ENCODE peak calls at places on chromosome 14, in four cellular contexts. I is HCT116, P is GM12878, N is HepG2. W is an unnamed sample.

GRCh38 chr14:59570122-59570521 is 6.5 kb downstream of the CCDC175 start:
- DNase-seq in I (no peak), P (no peak), N (no peak), W (no peak)

GRCh38 chr14:100979780-100980179 is 76.3 kb upstream of the RTL1 start:
- DNase-seq in I (no peak), P (no peak), N (no peak), W (no peak)

GRCh38 chr14:71262466-71262865 is 355.2 kb downstream of the PCNX1 start:
- DNase-seq in I (no peak), P (no peak), N (no peak), W (no peak)

GRCh38 chr14:92475451-92476187 is 38.0 kb upstream of the RIN3 start:
- DNase-seq in I (no peak), P (no peak), N (peak), W (no peak)

GRCh38 chr14:34436118-34436905 is 25.7 kb downstream of the SPTSSA start:
- DNase-seq in I (no peak), P (no peak), N (peak), W (no peak)

GRCh38 chr14:102516531-102517411 is 7.2 kb upstream of the ANKRD9 start:
- DNase-seq in I (no peak), P (no peak), N (peak), W (peak)

GRCh38 chr14:106845286-106846087 is 1319.1 kb downstream of the TMEM121 start:
- DNase-seq in I (no peak), P (peak), N (peak), W (peak)

GRCh38 chr14:85909581-85909980 is 379.6 kb downstream of the FLRT2 start:
- DNase-seq in I (no peak), P (no peak), N (no peak), W (peak)

GRCh38 chr14:104370256-104370870 is 209.2 kb upstream of the C14orf180 start:
- DNase-seq in I (peak), P (no peak), N (peak), W (peak)

GRCh38 chr14:105864651-105865265 is 338.4 kb downstream of the TMEM121 start:
- DNase-seq in I (no peak), P (no peak), N (no peak), W (no peak)

GRCh38 chr14:55120466-55121144 is 8.4 kb upstream of the LGALS3 start:
- DNase-seq in I (no peak), P (no peak), N (no peak), W (no peak)

GRCh38 chr14:94346841-94347240 is 23.7 kb upstream of the SERPINA6 start:
- DNase-seq in I (no peak), P (no peak), N (no peak), W (no peak)

GRCh38 chr14:94344389-94344788 is 21.3 kb upstream of the SERPINA6 start:
- DNase-seq in I (no peak), P (no peak), N (no peak), W (no peak)

GRCh38 chr14:94343238-94343637 is 20.1 kb upstream of the SERPINA6 start:
- DNase-seq in I (no peak), P (no peak), N (no peak), W (no peak)

GRCh38 chr14:94342334-94342934 is 19.3 kb upstream of the SERPINA6 start:
- DNase-seq in I (peak), P (no peak), N (peak), W (no peak)

GRCh38 chr14:94345344-94346072 is 22.4 kb upstream of the SERPINA6 start:
- DNase-seq in I (peak), P (no peak), N (peak), W (no peak)
- TF ChIP-seq JUND in I (peak), P (no peak), N (no peak), W (no peak)

GRCh38 chr14:77208979-77209318 is 27.4 kb downstream of the TMEM63C start:
- DNase-seq in I (no peak), P (no peak), N (no peak), W (no peak)

GRCh38 chr14:77213657-77214016 is 32.0 kb downstream of the TMEM63C start:
- DNase-seq in I (no peak), P (no peak), N (no peak), W (no peak)

GRCh38 chr14:77214216-77214615 is 32.6 kb downstream of the TMEM63C start:
- DNase-seq in I (no peak), P (no peak), N (no peak), W (no peak)

GRCh38 chr14:77212097-77212873 is 30.7 kb downstream of the TMEM63C start:
- DNase-seq in I (no peak), P (no peak), N (no peak), W (no peak)

GRCh38 chr14:77212933-77213656 is 31.5 kb downstream of the TMEM63C start:
- DNase-seq in I (peak), P (no peak), N (peak), W (peak)
- TF ChIP-seq JUND in I (no peak), P (no peak), N (no peak), W (no peak)

GRCh38 chr14:99572173-99572999 is 31.6 kb downstream of the CCDC85C start:
- DNase-seq in I (no peak), P (no peak), N (no peak), W (no peak)

GRCh38 chr14:99573000-99573330 is 31.0 kb downstream of the CCDC85C start:
- DNase-seq in I (no peak), P (no peak), N (no peak), W (no peak)

GRCh38 chr14:99575043-99576023 is 28.7 kb downstream of the CCDC85C start:
- DNase-seq in I (no peak), P (no peak), N (peak), W (no peak)

GRCh38 chr14:99573436-99574098 is 30.4 kb downstream of the CCDC85C start:
- DNase-seq in I (no peak), P (no peak), N (no peak), W (no peak)

GRCh38 chr14:99574099-99574880 is 29.7 kb downstream of the CCDC85C start:
- DNase-seq in I (no peak), P (no peak), N (peak), W (peak)
- TF ChIP-seq JUND in I (no peak), P (no peak), N (no peak), W (no peak)

DNA sequence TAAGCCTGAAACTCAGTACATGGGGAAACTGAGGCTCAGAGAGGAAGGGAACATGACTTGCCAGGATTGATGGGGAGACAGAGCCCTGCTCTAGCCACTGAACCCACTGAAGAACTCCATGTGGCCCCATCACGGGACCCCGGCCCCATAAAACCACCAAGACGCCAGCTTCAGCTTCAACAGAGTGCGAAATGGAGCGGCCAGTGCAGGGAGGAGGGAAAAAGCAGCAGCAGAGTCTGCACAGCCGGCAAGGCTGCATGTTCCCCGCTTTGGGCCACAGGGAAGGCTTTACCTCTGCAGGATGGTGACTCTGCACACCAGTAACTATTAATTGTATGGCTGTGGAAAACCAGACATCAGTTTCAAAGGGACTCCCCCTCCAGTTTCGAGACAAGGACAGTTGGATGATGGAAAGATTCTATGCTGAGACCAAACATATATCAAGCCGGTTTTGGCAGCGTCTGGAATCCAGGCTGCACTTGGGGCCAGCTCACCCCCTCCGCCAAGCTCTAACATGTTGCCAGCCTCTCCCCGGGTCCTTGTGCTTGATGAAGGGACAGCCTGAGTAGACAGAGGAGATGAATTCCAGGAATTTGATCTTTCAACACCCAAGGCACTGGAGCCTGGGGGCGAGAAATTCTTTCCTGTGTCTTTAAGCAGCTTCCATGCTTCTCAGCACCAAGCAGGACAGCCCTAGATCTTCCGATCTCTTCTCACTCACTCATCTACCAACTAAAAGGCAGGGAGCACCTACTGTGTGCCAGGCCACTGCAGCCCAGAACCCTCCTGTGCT is 55.7 kb upstream of the BCL11B start:
- DNase-seq in I (no peak), P (no peak), N (no peak), W (peak)
- TF ChIP-seq JUND in I (no peak), P (no peak), N (no peak), W (no peak)

GRCh38 chr14:72948481-72949138 is 22.3 kb downstream of the DCAF4 start:
- DNase-seq in I (peak), P (peak), N (peak), W (peak)
- TF ChIP-seq JUND in I (no peak), P (no peak), N (no peak), W (no peak)

GRCh38 chr14:40838601-40839000 is 768.1 kb upstream of the LRFN5 start:
- DNase-seq in I (no peak), P (no peak), N (no peak), W (no peak)
- TF ChIP-seq JUND in I (no peak), P (no peak), N (no peak), W (no peak)

GRCh38 chr14:64061706-64062105 is 208.9 kb downstream of the SYNE2 start:
- DNase-seq in I (no peak), P (no peak), N (no peak), W (no peak)

GRCh38 chr14:64059454-64060198 is 206.8 kb downstream of the SYNE2 start:
- DNase-seq in I (no peak), P (no peak), N (peak), W (no peak)

GRCh38 chr14:64061115-64061514 is 208.3 kb downstream of the SYNE2 start:
- DNase-seq in I (no peak), P (no peak), N (no peak), W (no peak)

GRCh38 chr14:64060199-64060545 is 207.4 kb downstream of the SYNE2 start:
- DNase-seq in I (no peak), P (no peak), N (no peak), W (peak)

GRCh38 chr14:64060648-64061096 is 207.9 kb downstream of the SYNE2 start:
- DNase-seq in I (peak), P (no peak), N (peak), W (no peak)
- TF ChIP-seq JUND in I (no peak), P (no peak), N (no peak), W (no peak)

DNA sequence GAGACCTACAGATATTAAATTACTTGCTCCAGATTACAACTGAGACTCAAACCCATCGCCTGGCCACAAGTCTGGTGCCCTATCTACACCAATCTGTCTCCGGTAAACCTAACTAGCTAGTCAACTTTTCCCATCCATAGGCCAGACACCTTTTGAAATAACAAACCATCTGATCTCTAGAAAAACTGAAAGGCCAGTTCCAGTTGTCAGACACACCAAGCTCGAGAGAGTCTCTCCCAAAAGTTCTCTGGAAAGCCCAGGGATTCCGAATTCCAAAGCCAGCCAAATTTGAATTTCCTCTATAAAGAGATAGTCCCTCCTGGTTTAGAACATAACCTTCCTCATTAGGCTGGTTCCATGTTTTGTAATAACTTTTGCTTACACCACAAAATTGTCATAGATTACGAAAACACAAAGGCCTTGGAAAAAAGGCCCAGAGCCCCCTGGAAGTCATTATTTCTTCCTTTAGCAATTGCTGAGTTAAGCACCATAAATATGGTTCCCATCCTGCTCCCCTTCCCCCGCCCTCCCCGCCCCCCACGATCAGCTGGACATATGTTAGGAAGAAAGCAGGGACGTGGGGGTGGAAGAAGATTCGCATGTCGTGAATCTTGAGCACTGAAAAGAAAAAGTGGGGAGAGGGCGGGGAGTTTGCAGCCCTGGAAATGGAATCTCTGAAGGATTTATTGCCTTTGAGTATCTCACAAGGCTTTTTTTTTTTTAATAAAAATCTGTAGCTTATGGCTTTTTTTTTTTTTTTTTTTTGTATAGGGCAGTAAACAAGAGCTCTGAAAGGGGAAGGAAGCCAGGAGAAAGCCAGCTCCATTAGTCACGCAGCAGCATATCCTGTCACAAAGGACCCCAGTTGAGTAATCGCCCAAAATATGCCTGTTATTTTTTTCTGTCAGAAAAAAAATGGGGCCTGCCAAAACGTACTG is 110.4 kb downstream of the ZFP36L1 start:
- DNase-seq in I (no peak), P (peak), N (peak), W (no peak)
- TF ChIP-seq JUND in I (peak), P (no peak), N (no peak), W (no peak)

DNA sequence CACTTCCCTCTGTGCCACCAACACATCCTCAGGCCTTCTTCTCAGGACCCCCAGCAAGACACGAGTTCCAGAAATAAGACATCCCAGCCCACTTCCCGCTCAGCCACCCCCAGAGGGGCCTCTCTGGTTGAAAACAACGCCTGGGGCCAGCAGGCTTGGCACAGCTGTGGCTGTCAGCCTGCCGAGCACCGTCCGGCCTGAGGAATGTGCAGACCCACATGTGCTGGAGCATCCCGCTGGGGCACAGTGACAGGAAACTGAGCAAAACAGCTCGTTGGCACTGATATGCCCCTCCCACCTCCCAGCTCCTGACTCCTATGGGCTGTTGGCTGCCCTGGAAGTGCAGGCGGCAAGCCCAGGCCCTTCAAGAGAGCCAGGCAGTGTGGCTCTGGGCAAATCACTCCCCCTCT is 1.4 kb downstream of the SYNE3 start:
- DNase-seq in I (no peak), P (no peak), N (no peak), W (no peak)
- TF ChIP-seq JUND in I (no peak), P (no peak), N (no peak), W (no peak)

GRCh38 chr14:21095430-21096205 is 2.8 kb downstream of the ZNF219 start:
- DNase-seq in I (no peak), P (no peak), N (no peak), W (no peak)
- TF ChIP-seq JUND in I (no peak), P (no peak), N (no peak), W (no peak)

W was measured in T47D.